ENCODE peak calls at places on chromosomes 1 and 21, in six cellular contexts. One of them, this sample, is unnamed.
A peak's percentile ranks its signal among the peaks of the same experiment; 100 is the strongest.

GRCh38 chr1:32361674-32362473 is 411 bp downstream of the FAM229A start:
- DNase-seq in dorsolateral prefrontal cortex: peak; percentile 68
- DNase-seq in GM20000: peak; percentile 74
- DNase-seq in WERI-Rb-1: peak; percentile 76
- DNase-seq in GM13976: peak; percentile 68
- DNase-seq in endothelial cell of umbilical vein: peak; percentile 41
- DNase-seq in this sample: peak; percentile 42

GRCh38 chr1:12172042-12172851 is 5.5 kb downstream of the TNFRSF1B start:
- DNase-seq in GM20000: no peak
- DNase-seq in GM13976: no peak
- DNase-seq in WERI-Rb-1: no peak
- DNase-seq in endothelial cell of umbilical vein: no peak
- DNase-seq in dorsolateral prefrontal cortex: no peak
- DNase-seq in this sample: peak; percentile 53

GRCh38 chr1:117565745-117566455 is 39.9 kb upstream of the TENT5C start:
- DNase-seq in endothelial cell of umbilical vein: no peak
- DNase-seq in dorsolateral prefrontal cortex: no peak
- DNase-seq in GM20000: no peak
- DNase-seq in GM13976: no peak
- DNase-seq in WERI-Rb-1: peak; percentile 82
- DNase-seq in this sample: no peak

GRCh38 chr1:19651141-19651737 is 7.1 kb downstream of the NBL1 start:
- DNase-seq in GM20000: peak; percentile 83
- DNase-seq in endothelial cell of umbilical vein: peak; percentile 49
- DNase-seq in GM13976: peak; percentile 88
- DNase-seq in WERI-Rb-1: peak; percentile 64
- DNase-seq in dorsolateral prefrontal cortex: no peak
- DNase-seq in this sample: peak; percentile 68

GRCh38 chr1:113146242-113147072 is 73.5 kb downstream of the LRIG2 start:
- DNase-seq in GM20000: no peak
- DNase-seq in WERI-Rb-1: no peak
- DNase-seq in endothelial cell of umbilical vein: peak; percentile 56
- DNase-seq in GM13976: no peak
- DNase-seq in dorsolateral prefrontal cortex: no peak
- DNase-seq in this sample: peak; percentile 9

GRCh38 chr1:150233359-150234308 is 2.3 kb downstream of the ANP32E start:
- DNase-seq in WERI-Rb-1: no peak
- DNase-seq in dorsolateral prefrontal cortex: no peak
- DNase-seq in endothelial cell of umbilical vein: peak; percentile 29
- DNase-seq in GM20000: peak; percentile 25
- DNase-seq in GM13976: no peak
- DNase-seq in this sample: peak; percentile 77

GRCh38 chr21:38478782-38479181 is 19.5 kb downstream of the ERG start:
- DNase-seq in dorsolateral prefrontal cortex: no peak
- DNase-seq in GM13976: no peak
- DNase-seq in WERI-Rb-1: no peak
- DNase-seq in endothelial cell of umbilical vein: no peak
- DNase-seq in GM20000: no peak
- DNase-seq in this sample: peak; percentile 28

GRCh38 chr1:1173061-1173792 is 453 bp upstream of the TTLL10 start:
- DNase-seq in GM20000: peak; percentile 9
- DNase-seq in dorsolateral prefrontal cortex: no peak
- DNase-seq in endothelial cell of umbilical vein: no peak
- DNase-seq in WERI-Rb-1: no peak
- DNase-seq in GM13976: no peak
- DNase-seq in this sample: no peak

GRCh38 chr1:180309338-180309737 is 79.3 kb downstream of the LHX4 start:
- DNase-seq in WERI-Rb-1: no peak
- DNase-seq in endothelial cell of umbilical vein: no peak
- DNase-seq in dorsolateral prefrontal cortex: no peak
- DNase-seq in GM13976: no peak
- DNase-seq in GM20000: no peak
- DNase-seq in this sample: no peak

GRCh38 chr1:240516069-240516468 is 95.9 kb downstream of the GREM2 start:
- DNase-seq in GM20000: no peak
- DNase-seq in endothelial cell of umbilical vein: no peak
- DNase-seq in WERI-Rb-1: no peak
- DNase-seq in GM13976: no peak
- DNase-seq in dorsolateral prefrontal cortex: no peak
- DNase-seq in this sample: no peak

GRCh38 chr1:234863596-234863995 is 253.6 kb upstream of the IRF2BP2 start:
- DNase-seq in GM13976: no peak
- DNase-seq in WERI-Rb-1: no peak
- DNase-seq in endothelial cell of umbilical vein: no peak
- DNase-seq in GM20000: no peak
- DNase-seq in dorsolateral prefrontal cortex: no peak
- DNase-seq in this sample: no peak

GRCh38 chr1:180805316-180805715 is 107.4 kb upstream of the KIAA1614 start:
- DNase-seq in endothelial cell of umbilical vein: no peak
- DNase-seq in WERI-Rb-1: no peak
- DNase-seq in GM20000: peak; percentile 23
- DNase-seq in GM13976: peak; percentile 19
- DNase-seq in dorsolateral prefrontal cortex: no peak
- DNase-seq in this sample: no peak

GRCh38 chr1:59020151-59020997 is 236.5 kb upstream of the JUN start:
- DNase-seq in dorsolateral prefrontal cortex: no peak
- DNase-seq in WERI-Rb-1: no peak
- DNase-seq in GM13976: peak; percentile 54
- DNase-seq in GM20000: peak; percentile 73
- DNase-seq in endothelial cell of umbilical vein: peak; percentile 87
- DNase-seq in this sample: peak; percentile 73

GRCh38 chr1:116919802-116920201 is 10.1 kb downstream of the PTGFRN start:
- DNase-seq in WERI-Rb-1: peak; percentile 14
- DNase-seq in GM13976: no peak
- DNase-seq in GM20000: no peak
- DNase-seq in endothelial cell of umbilical vein: no peak
- DNase-seq in dorsolateral prefrontal cortex: no peak
- DNase-seq in this sample: no peak

GRCh38 chr1:202987922-202988583 is 19.1 kb upstream of the TMEM183A start:
- DNase-seq in GM20000: no peak
- DNase-seq in dorsolateral prefrontal cortex: no peak
- DNase-seq in GM13976: no peak
- DNase-seq in WERI-Rb-1: no peak
- DNase-seq in endothelial cell of umbilical vein: no peak
- DNase-seq in this sample: no peak

GRCh38 chr1:209926045-209926444 is 12.0 kb upstream of the SYT14 start:
- DNase-seq in dorsolateral prefrontal cortex: no peak
- DNase-seq in WERI-Rb-1: no peak
- DNase-seq in endothelial cell of umbilical vein: peak; percentile 78
- DNase-seq in GM13976: no peak
- DNase-seq in GM20000: no peak
- DNase-seq in this sample: no peak

GRCh38 chr1:184393924-184394323 is 7.1 kb downstream of the C1orf21 start:
- DNase-seq in dorsolateral prefrontal cortex: no peak
- DNase-seq in WERI-Rb-1: no peak
- DNase-seq in endothelial cell of umbilical vein: no peak
- DNase-seq in GM13976: no peak
- DNase-seq in GM20000: no peak
- DNase-seq in this sample: no peak

GRCh38 chr1:153742411-153743142 is 14.7 kb downstream of the INTS3 start:
- DNase-seq in GM20000: peak; percentile 45
- DNase-seq in GM13976: peak; percentile 54
- DNase-seq in WERI-Rb-1: no peak
- DNase-seq in dorsolateral prefrontal cortex: no peak
- DNase-seq in endothelial cell of umbilical vein: no peak
- DNase-seq in this sample: peak; percentile 29

GRCh38 chr1:56967900-56968832 is 2.4 kb upstream of the C8B start:
- DNase-seq in dorsolateral prefrontal cortex: no peak
- DNase-seq in GM13976: peak; percentile 13
- DNase-seq in WERI-Rb-1: peak; percentile 58
- DNase-seq in endothelial cell of umbilical vein: peak; percentile 6
- DNase-seq in GM20000: peak; percentile 6
- DNase-seq in this sample: peak; percentile 3

GRCh38 chr1:154870117-154870571 is at the start of gene KCNN3:
- DNase-seq in dorsolateral prefrontal cortex: peak; percentile 82
- DNase-seq in WERI-Rb-1: peak; percentile 100
- DNase-seq in GM20000: peak; percentile 95
- DNase-seq in endothelial cell of umbilical vein: peak; percentile 93
- DNase-seq in GM13976: peak; percentile 98
- DNase-seq in this sample: peak; percentile 85

GRCh38 chr1:224300346-224300745 is 29.6 kb downstream of the NVL start:
- DNase-seq in endothelial cell of umbilical vein: peak; percentile 66
- DNase-seq in GM13976: no peak
- DNase-seq in WERI-Rb-1: no peak
- DNase-seq in GM20000: no peak
- DNase-seq in dorsolateral prefrontal cortex: no peak
- DNase-seq in this sample: no peak

GRCh38 chr1:37892151-37893047 is 33.0 kb upstream of the MTF1 start:
- DNase-seq in dorsolateral prefrontal cortex: no peak
- DNase-seq in WERI-Rb-1: no peak
- DNase-seq in endothelial cell of umbilical vein: no peak
- DNase-seq in GM13976: no peak
- DNase-seq in GM20000: no peak
- DNase-seq in this sample: no peak

GRCh38 chr1:44832068-44832700 is 10.9 kb downstream of the PTCH2 start:
- DNase-seq in WERI-Rb-1: no peak
- DNase-seq in GM13976: no peak
- DNase-seq in dorsolateral prefrontal cortex: no peak
- DNase-seq in GM20000: no peak
- DNase-seq in endothelial cell of umbilical vein: no peak
- DNase-seq in this sample: no peak

GRCh38 chr1:44484155-44484688 is 79.2 kb downstream of the RNF220 start:
- DNase-seq in WERI-Rb-1: no peak
- DNase-seq in GM20000: no peak
- DNase-seq in endothelial cell of umbilical vein: peak; percentile 11
- DNase-seq in dorsolateral prefrontal cortex: no peak
- DNase-seq in GM13976: no peak
- DNase-seq in this sample: peak; percentile 7

GRCh38 chr1:58441699-58442098 is 104.8 kb downstream of the OMA1 start:
- DNase-seq in WERI-Rb-1: peak; percentile 58
- DNase-seq in GM13976: no peak
- DNase-seq in dorsolateral prefrontal cortex: no peak
- DNase-seq in endothelial cell of umbilical vein: no peak
- DNase-seq in GM20000: no peak
- DNase-seq in this sample: no peak

GRCh38 chr21:17536381-17536780 is 23.5 kb downstream of the CXADR start:
- DNase-seq in GM20000: no peak
- DNase-seq in endothelial cell of umbilical vein: peak; percentile 36
- DNase-seq in WERI-Rb-1: no peak
- DNase-seq in GM13976: no peak
- DNase-seq in dorsolateral prefrontal cortex: no peak
- DNase-seq in this sample: no peak

GRCh38 chr1:15272009-15272781 is 25.2 kb downstream of the FHAD1 start:
- DNase-seq in GM20000: peak; percentile 75
- DNase-seq in dorsolateral prefrontal cortex: no peak
- DNase-seq in endothelial cell of umbilical vein: peak; percentile 72
- DNase-seq in WERI-Rb-1: peak; percentile 73
- DNase-seq in GM13976: peak; percentile 78
- DNase-seq in this sample: peak; percentile 68

DNA sequence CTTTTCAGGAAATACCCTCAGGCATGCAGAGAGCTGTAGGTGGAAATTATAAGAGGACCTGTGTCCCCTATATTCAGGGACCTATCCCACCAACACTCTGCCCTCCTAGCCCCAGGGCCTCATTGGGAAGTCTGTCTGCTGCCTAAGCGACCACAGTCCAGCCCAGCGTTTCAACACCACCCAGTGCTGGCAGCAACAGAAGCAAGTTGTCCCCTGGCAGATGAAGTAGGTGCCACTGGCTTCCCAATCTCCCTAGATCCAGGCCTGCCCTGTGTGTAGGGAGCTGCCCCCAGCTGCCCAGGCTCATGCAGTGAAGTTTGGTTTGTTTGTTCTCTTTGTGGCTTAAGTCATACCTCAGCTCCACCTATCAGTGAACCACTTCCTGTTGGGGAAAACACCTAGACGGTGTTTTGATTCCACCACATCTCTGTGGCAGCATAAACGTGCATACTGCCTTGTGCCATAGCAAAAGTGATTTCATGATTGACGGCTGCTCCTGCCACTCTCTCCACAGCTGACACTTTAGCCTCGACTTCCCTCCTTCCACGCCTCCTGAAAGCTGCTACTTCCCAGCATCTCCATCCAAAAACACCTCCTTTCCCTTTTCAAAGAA is 8.1 kb upstream of the LEFTY1 start:
- DNase-seq in dorsolateral prefrontal cortex: no peak
- DNase-seq in WERI-Rb-1: no peak
- DNase-seq in endothelial cell of umbilical vein: no peak
- DNase-seq in GM20000: peak; percentile 92
- DNase-seq in GM13976: peak; percentile 92
- DNase-seq in this sample: peak; percentile 85
- TF ChIP-seq CTCF in dorsolateral prefrontal cortex: no peak
- TF ChIP-seq CTCF in WERI-Rb-1: no peak
- TF ChIP-seq CTCF in endothelial cell of umbilical vein: no peak
- TF ChIP-seq CTCF in GM20000: no peak
- TF ChIP-seq CTCF in GM13976: no peak
- TF ChIP-seq CTCF in this sample: no peak

GRCh38 chr1:178768423-178768822 is 43.4 kb downstream of the RALGPS2 start:
- DNase-seq in GM20000: peak; percentile 36
- DNase-seq in endothelial cell of umbilical vein: no peak
- DNase-seq in WERI-Rb-1: peak; percentile 34
- DNase-seq in GM13976: peak; percentile 61
- DNase-seq in dorsolateral prefrontal cortex: no peak
- DNase-seq in this sample: peak; percentile 23
- TF ChIP-seq CTCF in GM20000: peak; percentile 54
- TF ChIP-seq CTCF in endothelial cell of umbilical vein: peak; percentile 78
- TF ChIP-seq CTCF in WERI-Rb-1: peak; percentile 97
- TF ChIP-seq CTCF in GM13976: peak; percentile 75
- TF ChIP-seq CTCF in dorsolateral prefrontal cortex: peak; percentile 61
- TF ChIP-seq CTCF in this sample: peak; percentile 88

DNA sequence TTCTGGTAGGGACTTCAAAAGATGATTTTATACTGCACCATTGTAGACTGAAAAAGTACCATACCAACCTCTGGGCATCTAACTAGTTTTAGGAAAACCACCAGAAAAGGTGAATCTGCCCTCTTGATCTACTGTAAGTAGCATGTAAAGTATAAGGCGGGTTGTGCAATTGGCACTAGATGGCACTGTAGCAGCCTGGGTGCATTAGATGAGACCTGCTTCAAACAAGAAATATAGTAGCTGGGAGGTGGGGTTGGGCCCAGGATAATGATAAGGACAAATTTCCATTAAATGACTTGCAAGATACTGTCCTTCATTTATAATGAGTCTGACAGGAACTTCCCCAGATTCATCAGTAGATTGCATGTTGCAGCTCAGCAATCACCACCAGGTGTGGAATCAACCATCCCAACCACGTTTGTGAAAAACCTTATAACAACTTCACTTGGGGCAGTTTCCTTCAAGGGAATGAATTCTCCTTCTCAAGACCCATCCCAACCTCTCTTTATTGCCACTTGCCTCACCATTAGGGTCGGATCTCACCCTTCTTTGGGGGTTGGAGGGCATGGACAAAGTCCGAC is 37.3 kb upstream of the IL10 start:
- DNase-seq in dorsolateral prefrontal cortex: no peak
- DNase-seq in GM20000: no peak
- DNase-seq in WERI-Rb-1: peak; percentile 62
- DNase-seq in endothelial cell of umbilical vein: peak; percentile 26
- DNase-seq in GM13976: no peak
- DNase-seq in this sample: peak; percentile 67
- TF ChIP-seq CTCF in dorsolateral prefrontal cortex: no peak
- TF ChIP-seq CTCF in GM20000: no peak
- TF ChIP-seq CTCF in WERI-Rb-1: peak; percentile 81
- TF ChIP-seq CTCF in endothelial cell of umbilical vein: peak; percentile 28
- TF ChIP-seq CTCF in GM13976: peak; percentile 37
- TF ChIP-seq CTCF in this sample: peak; percentile 50

DNA sequence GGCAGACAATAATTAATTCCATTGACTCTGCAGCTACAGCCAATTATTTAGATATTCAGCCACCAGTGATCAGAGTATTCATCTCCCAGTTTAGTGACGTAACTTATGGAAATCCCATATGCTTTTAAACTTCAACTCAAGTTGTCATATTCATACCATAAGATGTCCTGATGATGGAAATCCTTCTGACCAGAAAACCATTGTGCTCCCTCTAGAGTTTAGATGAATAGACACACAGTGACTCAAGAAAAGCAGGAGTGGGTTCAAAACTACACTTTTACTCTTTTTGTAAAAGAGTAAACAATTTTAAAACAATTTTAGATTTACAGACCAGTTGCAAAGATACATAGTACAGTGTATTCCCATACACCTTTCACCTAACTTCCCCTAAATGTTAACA is 463.7 kb downstream of the KCNT2 start:
- DNase-seq in GM13976: no peak
- DNase-seq in dorsolateral prefrontal cortex: no peak
- DNase-seq in WERI-Rb-1: no peak
- DNase-seq in endothelial cell of umbilical vein: no peak
- DNase-seq in GM20000: no peak
- DNase-seq in this sample: no peak
- TF ChIP-seq CTCF in GM13976: no peak
- TF ChIP-seq CTCF in dorsolateral prefrontal cortex: no peak
- TF ChIP-seq CTCF in WERI-Rb-1: peak; percentile 3
- TF ChIP-seq CTCF in endothelial cell of umbilical vein: no peak
- TF ChIP-seq CTCF in GM20000: no peak
- TF ChIP-seq CTCF in this sample: no peak